ENCODE peak calls at places on chromosomes 6 and 20, in seven cellular contexts. B is upper lobe of left lung, N is endothelial cell of umbilical vein, G is ovary, P is tibial nerve, K is IMR-90, I is breast epithelium. E is an unnamed sample.

GRCh38 chr6:136127856-136128255 is 122.3 kb downstream of the MTFR2 start:
- DNase-seq in I (no peak), N (peak), K (no peak), P (no peak), G (no peak), B (no peak), E (no peak)

GRCh38 chr6:626236-626635 is 30.7 kb downstream of the HUS1B start:
- DNase-seq in B (no peak), G (no peak), K (peak), I (no peak), N (no peak), P (no peak), E (no peak)

GRCh38 chr6:131960371-131961133 is 9.4 kb upstream of the CCN2 start:
- DNase-seq in G (no peak), I (no peak), P (no peak), B (no peak), K (peak), N (peak), E (no peak)

GRCh38 chr6:55562318-55562717 is 16.7 kb downstream of the HMGCLL1 start:
- DNase-seq in G (no peak), I (no peak), B (no peak), K (no peak), N (no peak), P (no peak), E (no peak)

GRCh38 chr20:289693-290080 is 863 bp downstream of the C20orf96 start:
- DNase-seq in P (no peak), G (no peak), I (no peak), B (no peak), N (no peak), K (no peak), E (no peak)

GRCh38 chr20:41046716-41047115 is 18.1 kb downstream of the TOP1 start:
- DNase-seq in K (peak), P (no peak), N (no peak), G (no peak), B (no peak), I (no peak), E (peak)

GRCh38 chr6:154012852-154013251 is 26.2 kb upstream of the OPRM1 start:
- DNase-seq in K (no peak), P (no peak), I (no peak), B (no peak), N (no peak), G (no peak), E (peak)

GRCh38 chr6:1952726-1953360 is 292.6 kb downstream of the GMDS start:
- DNase-seq in G (no peak), B (no peak), N (no peak), I (no peak), P (no peak), K (peak), E (no peak)

GRCh38 chr6:28920281-28920680 is 3.5 kb downstream of the TRIM27 start:
- DNase-seq in I (no peak), N (no peak), K (no peak), P (no peak), G (no peak), B (no peak), E (no peak)

GRCh38 chr20:34776177-34776576 is 49.3 kb downstream of the NCOA6 start:
- DNase-seq in N (no peak), B (no peak), I (no peak), K (no peak), G (no peak), P (no peak), E (no peak)

GRCh38 chr20:23917024-23917725 is 37.6 kb upstream of the CST5 start:
- DNase-seq in B (no peak), I (no peak), G (no peak), P (no peak), K (no peak), N (no peak), E (no peak)

GRCh38 chr6:3353504-3353903 is 94.8 kb downstream of the PSMG4 start:
- DNase-seq in P (no peak), I (no peak), G (no peak), K (no peak), N (no peak), B (no peak), E (no peak)

GRCh38 chr6:106973841-106974336 is 640 bp downstream of the CD24 start:
- DNase-seq in N (no peak), K (no peak), P (no peak), B (peak), I (peak), G (no peak), E (no peak)

GRCh38 chr20:14336667-14337066 is 745 bp downstream of the FLRT3 start:
- DNase-seq in I (no peak), N (no peak), G (no peak), K (peak), P (no peak), B (no peak), E (no peak)

GRCh38 chr20:15515706-15516105 is 1057.5 kb downstream of the KIF16B start:
- DNase-seq in P (no peak), B (no peak), I (no peak), K (no peak), N (no peak), G (no peak), E (no peak)

GRCh38 chr6:42136508-42137191 is 5.8 kb downstream of the C6orf132 start:
- DNase-seq in P (no peak), B (no peak), I (no peak), N (no peak), K (peak), G (no peak), E (peak)

GRCh38 chr6:149484733-149485700 is at the start of gene ZC3H12D:
- DNase-seq in I (no peak), N (no peak), G (no peak), P (no peak), K (peak), B (peak), E (peak)

GRCh38 chr20:50520222-50520877 is 10.2 kb downstream of the PTPN1 start:
- DNase-seq in B (no peak), I (peak), K (no peak), N (no peak), P (no peak), G (no peak), E (no peak)

GRCh38 chr6:152836523-152836922 is 85.9 kb downstream of the VIP start:
- DNase-seq in N (no peak), P (no peak), B (no peak), I (no peak), K (no peak), G (no peak), E (no peak)

GRCh38 chr20:52269327-52269726 is 77.7 kb upstream of the ZFP64 start:
- DNase-seq in B (no peak), N (no peak), K (no peak), G (no peak), P (no peak), I (no peak), E (peak)

GRCh38 chr6:30213999-30214982 is 1.1 kb upstream of the TRIM26 start:
- DNase-seq in I (peak), B (peak), K (peak), G (peak), N (peak), P (peak), E (peak)

GRCh38 chr6:81878479-81878878 is 126.0 kb upstream of the TENT5A start:
- DNase-seq in K (no peak), I (no peak), P (no peak), G (no peak), N (no peak), B (no peak), E (no peak)

GRCh38 chr6:113414511-113414910 is 442.6 kb upstream of the MARCKS start:
- DNase-seq in I (peak), P (no peak), K (peak), B (no peak), N (peak), G (peak), E (no peak)

GRCh38 chr20:39800111-39800510 is 838.0 kb downstream of the DHX35 start:
- DNase-seq in B (no peak), I (no peak), K (peak), P (no peak), G (no peak), N (no peak), E (no peak)

GRCh38 chr6:144289006-144289405 is 3.9 kb downstream of the UTRN start:
- DNase-seq in G (no peak), I (no peak), P (no peak), B (no peak), N (no peak), K (no peak), E (no peak)

GRCh38 chr20:5168582-5169396 is 42.0 kb downstream of the CDS2 start:
- DNase-seq in N (peak), G (peak), P (no peak), K (peak), I (no peak), B (peak), E (peak)

GRCh38 chr6:157535354-157536217 is 154.6 kb downstream of the ZDHHC14 start:
- DNase-seq in I (no peak), N (peak), P (no peak), K (peak), B (no peak), G (no peak), E (peak)

GRCh38 chr6:27139753-27140522 is 107.6 kb upstream of the PRSS16 start:
- DNase-seq in I (no peak), N (peak), P (no peak), K (peak), B (no peak), G (no peak), E (peak)

GRCh38 chr6:140812636-140813035 is 1320.1 kb upstream of the GJE1 start:
- DNase-seq in K (no peak), I (no peak), P (no peak), B (no peak), G (no peak), N (no peak), E (no peak)

GRCh38 chr20:45911486-45912343 is at the start of gene PLTP:
- DNase-seq in N (peak), I (peak), P (peak), B (peak), K (peak), G (peak), E (peak)

GRCh38 chr20:49851991-49852390 is 39.4 kb downstream of the SLC9A8 start:
- DNase-seq in I (no peak), K (no peak), B (no peak), P (no peak), G (no peak), N (no peak), E (no peak)

GRCh38 chr20:63539092-63539430 is 1.9 kb upstream of the PTK6 start:
- DNase-seq in G (no peak), B (no peak), K (no peak), I (no peak), N (no peak), P (no peak), E (no peak)

GRCh38 chr20:63537525-63538203 is 488 bp upstream of the PTK6 start:
- DNase-seq in G (peak), N (peak), B (peak), P (peak), I (peak), K (peak), E (peak)

GRCh38 chr20:63536997-63537524 is at the start of gene PTK6:
- DNase-seq in B (peak), G (no peak), I (peak), P (no peak), N (no peak), K (no peak), E (peak)

GRCh38 chr20:63539441-63540370 is 2.5 kb upstream of the PTK6 start:
- DNase-seq in B (no peak), G (no peak), I (no peak), P (no peak), K (no peak), N (no peak), E (no peak)

DNA sequence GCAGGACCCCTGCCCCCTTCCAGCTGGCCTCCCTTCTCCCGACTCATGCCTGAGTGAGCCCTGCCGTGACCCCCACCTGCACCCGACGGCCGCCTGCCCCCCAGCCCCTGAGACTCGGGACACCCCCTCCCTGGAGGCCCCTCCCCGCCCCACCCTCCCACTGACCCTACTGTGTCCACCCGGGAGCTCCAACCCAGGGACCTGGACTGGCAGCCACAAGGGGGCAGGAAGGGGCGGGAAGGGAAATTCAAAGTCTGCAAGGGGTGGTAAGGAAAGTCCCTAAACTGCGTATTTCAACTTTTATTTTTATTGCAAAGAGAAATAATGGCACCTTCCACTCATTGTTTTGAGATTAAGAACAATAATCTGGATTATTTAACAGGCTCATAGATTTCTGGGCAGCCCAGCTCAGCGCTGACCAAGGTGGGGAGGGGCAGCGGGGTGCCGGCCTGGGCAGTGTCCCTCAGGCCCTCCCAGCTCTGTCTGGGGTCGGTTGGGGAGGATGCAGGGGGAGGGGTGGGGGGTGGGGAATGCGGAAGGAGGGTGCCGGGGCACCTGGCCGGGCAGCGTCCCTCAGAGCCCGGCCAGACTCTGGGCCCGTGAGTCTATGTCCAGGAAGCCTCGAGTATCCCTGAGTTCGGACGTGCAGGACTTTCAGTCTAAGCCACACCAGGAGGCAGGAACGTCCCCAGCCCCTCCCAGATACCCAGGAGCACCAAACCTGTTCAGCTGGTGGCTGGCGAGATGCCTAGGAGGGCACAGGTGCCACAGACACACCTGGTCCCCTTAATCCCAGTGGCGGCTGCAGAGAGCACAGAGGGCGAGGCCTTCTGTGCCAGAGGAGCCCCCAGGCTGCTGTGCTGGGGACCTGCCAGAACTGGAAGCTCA is 1.3 kb upstream of the PTK6 start:
- DNase-seq in N (no peak), G (no peak), B (peak), P (no peak), I (peak), K (peak), E (no peak)
- TF ChIP-seq CTCF in N (no peak), G (no peak), B (no peak), P (no peak), I (peak), K (peak), E (no peak)

GRCh38 chr20:19695081-19695480 is 63.0 kb upstream of the RIN2 start:
- DNase-seq in I (no peak), K (no peak), G (no peak), N (no peak), B (no peak), P (no peak), E (peak)
- H3K4me3 ChIP-seq in I (no peak), K (no peak), G (no peak), N (no peak), B (no peak), P (no peak), E (no peak)

GRCh38 chr20:57392512-57393271 is 1.5 kb downstream of the RBM38 start:
- DNase-seq in B (peak), G (peak), I (peak), K (no peak), N (no peak), P (no peak), E (peak)
- TF ChIP-seq POLR2A in B (no peak), G (no peak), I (no peak), K (no peak), N (no peak), P (no peak), E (no peak)

DNA sequence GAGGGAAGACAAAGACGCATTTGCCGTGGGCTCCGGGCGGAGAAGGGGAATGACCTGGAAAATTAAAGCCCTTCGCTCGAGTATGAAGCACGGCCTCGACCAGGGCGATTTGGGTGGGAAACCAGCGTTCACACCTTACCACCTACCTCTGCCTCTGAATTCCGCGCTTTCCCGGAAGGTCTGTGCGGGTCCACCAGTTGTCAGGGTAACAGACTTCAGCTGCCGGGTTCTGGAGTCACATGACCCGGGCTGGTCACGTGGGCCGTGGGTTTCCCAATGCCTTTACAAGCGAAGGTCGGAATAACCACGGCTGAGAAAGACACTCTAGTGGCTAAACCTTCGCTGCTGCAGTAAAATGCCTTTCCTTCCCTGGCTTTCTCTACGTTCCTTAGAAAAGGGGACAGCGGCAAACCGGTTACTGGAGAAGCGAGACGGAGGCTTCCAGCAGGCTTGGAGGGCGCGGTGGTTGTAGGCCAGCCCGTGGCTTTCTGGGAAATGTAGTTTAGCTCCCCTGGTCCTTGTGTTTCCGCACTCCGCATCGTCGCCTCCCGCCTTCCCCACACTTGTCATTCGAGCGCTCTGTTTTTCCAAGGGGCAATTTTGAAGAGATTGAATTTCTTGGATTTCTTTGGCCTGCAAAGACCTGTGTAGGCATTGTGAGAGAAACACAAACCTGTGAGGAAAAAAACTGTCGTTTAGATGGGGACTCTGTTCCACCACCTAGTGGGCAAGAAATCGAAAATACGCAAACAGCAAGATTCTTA is at the start of gene CEP162:
- DNase-seq in K (peak), G (peak), B (peak), N (peak), P (peak), I (peak), E (peak)
- TF ChIP-seq CTCF in K (peak), G (peak), B (peak), N (peak), P (peak), I (peak), E (peak)

DNA sequence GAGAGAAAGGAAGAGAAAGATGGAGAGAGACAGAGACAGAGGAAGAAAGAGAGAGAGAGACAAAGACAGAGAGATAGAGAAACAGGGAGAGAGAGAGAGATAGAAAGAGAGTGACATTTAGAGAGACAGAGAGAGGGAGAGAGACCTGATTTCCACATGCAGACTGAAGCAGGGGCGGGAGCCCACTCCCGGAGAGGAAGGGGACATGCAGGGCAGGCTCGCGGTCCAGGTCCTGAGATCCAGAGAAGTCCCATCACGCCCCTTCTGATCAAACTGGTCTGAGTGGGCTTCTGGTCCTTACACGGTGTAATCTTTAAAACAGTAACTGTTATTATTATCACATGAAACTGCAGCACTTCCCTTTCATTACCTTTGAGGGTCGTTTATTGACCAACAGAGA is 62.2 kb downstream of the PHACTR3 start:
- DNase-seq in G (no peak), K (no peak), N (no peak), P (no peak), I (no peak), B (no peak), E (no peak)
- H3K4me3 ChIP-seq in G (no peak), K (no peak), N (no peak), P (no peak), I (no peak), B (no peak), E (no peak)

DNA sequence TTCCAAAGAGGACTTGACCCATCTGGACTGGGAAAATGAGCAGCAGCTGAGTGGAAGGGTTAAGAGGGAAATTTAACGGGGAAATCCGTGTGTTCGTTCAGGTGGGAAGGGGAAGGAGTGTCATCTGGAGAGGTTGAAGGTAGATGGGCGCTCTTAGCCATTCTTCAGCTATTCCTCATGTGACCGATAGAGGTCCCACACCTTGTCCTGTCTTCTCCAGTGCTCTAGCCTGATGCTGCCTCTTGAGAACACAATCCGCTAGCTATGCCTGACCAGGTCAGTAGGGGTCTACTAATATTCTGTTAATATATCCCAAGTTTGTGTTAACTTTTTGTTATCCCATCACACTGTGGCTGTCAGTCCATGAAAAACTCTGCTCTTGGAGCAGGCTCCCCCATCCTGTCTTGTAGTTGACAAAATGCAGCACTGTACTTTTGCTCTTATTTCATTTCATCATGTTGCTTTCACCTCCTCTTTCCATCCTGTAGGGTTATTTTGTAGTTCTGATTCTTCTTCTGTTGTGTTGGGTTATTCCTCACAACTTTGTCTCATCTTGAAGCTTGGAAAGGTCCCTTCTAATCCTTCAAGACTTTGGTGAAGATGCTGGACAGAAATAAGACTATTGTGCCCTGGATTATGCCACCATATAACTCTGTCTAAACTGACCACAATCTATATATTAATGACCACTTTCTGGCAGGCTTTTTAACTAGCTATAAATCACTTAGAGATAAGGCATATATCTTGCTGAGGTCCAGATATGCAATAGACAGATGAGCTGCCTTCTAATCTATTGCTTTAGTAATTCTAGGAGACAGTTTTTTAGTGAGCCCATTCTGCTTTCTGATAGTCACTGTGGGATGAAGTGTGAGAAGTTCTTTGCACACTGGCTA is 123.4 kb upstream of the SUPT3H start:
- DNase-seq in P (no peak), I (no peak), K (no peak), N (no peak), G (no peak), B (no peak), E (no peak)
- TF ChIP-seq POLR2A in P (no peak), I (no peak), K (no peak), N (no peak), G (no peak), B (no peak), E (no peak)

GRCh38 chr20:36745234-36745926 is 510 bp downstream of the NDRG3 start:
- DNase-seq in I (no peak), K (no peak), B (peak), P (no peak), G (no peak), N (peak), E (peak)
- TF ChIP-seq CTCF in I (no peak), K (no peak), B (no peak), P (peak), G (no peak), N (peak), E (no peak)

DNA sequence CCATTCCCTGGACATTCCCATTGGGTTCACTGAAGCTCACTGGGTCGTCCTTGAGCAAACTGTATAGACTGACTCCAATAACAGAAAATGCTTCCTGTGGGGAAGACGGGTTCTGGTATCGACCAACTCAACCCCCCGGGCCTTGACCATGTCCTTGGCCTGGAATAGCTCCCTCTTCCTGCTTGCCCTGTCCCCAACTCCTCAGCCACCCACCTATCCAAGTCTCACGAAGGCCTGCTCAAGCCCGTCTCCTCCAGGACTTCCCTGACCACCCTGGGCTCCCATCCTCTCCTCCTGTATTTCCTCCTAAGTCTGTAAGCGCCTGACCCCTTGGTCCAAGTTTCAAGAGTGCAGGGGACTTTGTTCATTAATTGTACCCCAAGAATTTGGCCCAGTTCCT is 2.8 kb upstream of the HMGA1 start:
- DNase-seq in I (no peak), G (no peak), P (peak), K (no peak), N (no peak), B (no peak), E (no peak)
- H3K4me3 ChIP-seq in I (no peak), G (no peak), P (no peak), K (no peak), N (no peak), B (no peak), E (no peak)

E was measured in NB4.